ENCODE peak calls at places on chromosomes 13 and 19, in five cellular contexts. Y is fibroblast of lung, N is tibial nerve, K is psoas muscle, B is thoracic aorta. E is an unnamed sample. For H3K4me1, the result is how much of the 10 kb centered on the place peaks cover.

GRCh38 chr13:75803175-75803611 is 167.1 kb downstream of the LMO7 start:
- DNase-seq in N (no peak), B (no peak), Y (no peak), K (no peak), E (no peak)

GRCh38 chr19:38484747-38485146 is 51.3 kb downstream of the RYR1 start:
- DNase-seq in B (no peak), K (no peak), Y (no peak), N (no peak), E (no peak)

GRCh38 chr13:42398542-42398941 is 126.6 kb downstream of the AKAP11 start:
- DNase-seq in N (no peak), K (no peak), Y (no peak), B (no peak), E (no peak)

GRCh38 chr19:23817519-23817918 is 58.8 kb upstream of the ZNF681 start:
- DNase-seq in Y (peak), B (no peak), N (no peak), K (no peak), E (no peak)

GRCh38 chr19:55688422-55689218 is 13.6 kb downstream of the EPN1 start:
- DNase-seq in N (no peak), K (no peak), B (no peak), Y (no peak), E (no peak)

GRCh38 chr19:47839411-47839810 is 17.7 kb downstream of the CRX start:
- DNase-seq in B (no peak), N (no peak), K (no peak), Y (no peak), E (no peak)

GRCh38 chr19:36120092-36120983 is 5.1 kb downstream of the TBCB start:
- DNase-seq in K (no peak), B (no peak), N (no peak), Y (no peak), E (no peak)

GRCh38 chr13:73874460-73874859 is 259.7 kb downstream of the KLF12 start:
- DNase-seq in Y (no peak), N (no peak), B (no peak), K (no peak), E (no peak)

DNA sequence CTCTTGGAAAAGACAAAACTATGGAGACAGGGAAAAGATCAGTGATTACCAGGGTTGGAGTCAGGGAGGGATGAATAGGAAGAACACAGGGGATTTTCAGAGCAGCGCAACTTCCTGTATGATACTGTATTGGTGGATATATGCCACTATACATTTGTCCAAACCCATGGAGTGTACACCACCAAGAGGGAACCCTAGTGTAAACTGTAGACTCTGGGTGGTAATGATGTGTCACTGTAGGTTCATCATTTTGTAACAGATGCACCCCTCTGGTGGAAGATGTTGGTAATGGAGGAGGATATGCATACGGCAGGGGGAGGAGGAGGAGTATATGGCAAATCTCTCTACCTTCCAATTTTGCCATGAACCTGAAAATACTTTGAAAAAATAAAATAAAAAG is 68.1 kb downstream of the UFM1 start:
- DNase-seq in K (no peak), B (no peak), Y (no peak), N (no peak), E (no peak)
- TF ChIP-seq CTCF in K (peak), B (no peak), Y (peak), N (no peak), E (peak)

DNA sequence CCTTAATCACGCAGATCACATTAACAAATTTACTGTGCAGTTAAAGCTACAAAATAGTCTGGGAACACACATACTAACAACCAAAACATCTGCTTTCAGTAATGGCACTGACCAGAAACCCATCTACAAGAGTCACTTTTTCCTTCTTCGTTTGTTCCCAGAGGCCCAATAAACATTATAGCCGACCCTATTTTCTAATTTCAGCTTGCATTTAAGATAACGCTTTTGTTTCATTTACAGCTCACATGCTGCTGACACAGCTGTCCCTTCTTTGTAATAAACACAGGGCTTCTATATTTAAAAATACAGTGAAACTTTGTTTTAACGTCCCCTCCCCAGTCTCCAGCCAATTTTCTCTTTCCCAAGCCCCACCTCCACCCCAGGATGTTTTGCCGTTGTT is 1.8 kb upstream of the WBP4 start:
- DNase-seq in K (no peak), B (no peak), Y (peak), N (no peak), E (no peak)
- H3K4me1 ChIP-seq in K (half or more), B (half or more), Y (under half), N (half or more), E (half or more)

GRCh38 chr13:27148900-27149299 is 22.7 kb downstream of the USP12 start:
- DNase-seq in Y (no peak), B (no peak), K (no peak), N (no peak), E (no peak)
- H3K4me3 ChIP-seq in Y (no peak), B (no peak), K (no peak), N (no peak), E (no peak)

GRCh38 chr19:14113762-14114414 is 3.7 kb downstream of the PRKACA start:
- DNase-seq in Y (no peak), B (no peak), N (no peak), K (peak), E (no peak)
- TF ChIP-seq CTCF in Y (no peak), B (no peak), N (no peak), K (peak), E (no peak)